ENCODE peak calls at places on chromosomes 4 and X, in five cellular contexts. D, W, P, X and F are unnamed samples.

GRCh38 chr4:20356565-20356964 is 104.9 kb downstream of the SLIT2 start:
- DNase-seq in X (no peak), W (no peak), D (no peak), P (peak), F (peak)

GRCh38 chrX:133792198-133792953 is 193.0 kb downstream of the GPC3 start:
- DNase-seq in D (peak), W (peak), P (peak), X (peak), F (peak)

GRCh38 chr4:164761233-164761632 is 7.3 kb downstream of the SMIM31 start:
- DNase-seq in P (no peak), D (no peak), X (no peak), W (no peak), F (no peak)

GRCh38 chr4:16785800-16786527 is 112.5 kb downstream of the LDB2 start:
- DNase-seq in P (no peak), D (no peak), X (no peak), W (no peak), F (peak)

GRCh38 chr4:8593268-8594096 is 917 bp downstream of the CPZ start:
- DNase-seq in W (no peak), D (no peak), P (no peak), X (no peak), F (no peak)

GRCh38 chr4:23947826-23948225 is 58.0 kb upstream of the PPARGC1A start:
- DNase-seq in P (no peak), X (no peak), D (no peak), W (no peak), F (no peak)

GRCh38 chr4:8157496-8157895 is 1.1 kb downstream of the ABLIM2 start:
- DNase-seq in X (no peak), P (no peak), D (no peak), W (no peak), F (no peak)

GRCh38 chrX:11064851-11065600 is 46.1 kb upstream of the HCCS start:
- DNase-seq in D (no peak), W (no peak), P (no peak), X (no peak), F (peak)

GRCh38 chr4:23770011-23770410 is 119.8 kb downstream of the PPARGC1A start:
- DNase-seq in W (no peak), X (no peak), D (no peak), P (no peak), F (peak)

GRCh38 chrX:40107291-40108083 is 9.7 kb upstream of the BCOR start:
- DNase-seq in W (no peak), P (no peak), X (peak), D (no peak), F (peak)

GRCh38 chrX:154797006-154797405 is 8.3 kb downstream of the MPP1 start:
- DNase-seq in X (no peak), D (no peak), W (no peak), P (no peak), F (peak)

GRCh38 chr4:13641084-13641483 is 13.6 kb upstream of the BOD1L1 start:
- DNase-seq in D (no peak), W (no peak), P (no peak), X (no peak), F (no peak)

GRCh38 chr4:38058186-38058585 is 98.0 kb downstream of the PTTG2 start:
- DNase-seq in P (no peak), D (no peak), W (no peak), X (no peak), F (peak)

GRCh38 chrX:105662248-105662647 is 160.1 kb upstream of the NRK start:
- DNase-seq in P (no peak), W (no peak), D (no peak), X (no peak), F (no peak)

GRCh38 chr4:48127231-48127881 is 6.7 kb downstream of the TXK start:
- DNase-seq in P (no peak), W (no peak), D (no peak), X (no peak), F (peak)

GRCh38 chr4:184331155-184331995 is 113.7 kb upstream of the ENPP6 start:
- DNase-seq in P (no peak), X (no peak), D (no peak), W (no peak), F (no peak)

GRCh38 chr4:163666335-163666888 is 171.9 kb downstream of the TMA16 start:
- DNase-seq in D (no peak), W (no peak), X (no peak), P (no peak), F (no peak)

GRCh38 chr4:147820975-147821374 is 89.1 kb downstream of the ARHGAP10 start:
- DNase-seq in X (no peak), D (no peak), P (no peak), W (no peak), F (no peak)

GRCh38 chrX:42151808-42152207 is 228.5 kb upstream of the CASK start:
- DNase-seq in P (no peak), D (no peak), W (no peak), X (no peak), F (no peak)

GRCh38 chrX:19886375-19886774 is 1.0 kb downstream of the SH3KBP1 start:
- DNase-seq in W (no peak), P (no peak), D (no peak), X (no peak), F (no peak)

GRCh38 chr4:11427201-11427996 is 1.3 kb downstream of the HS3ST1 start:
- DNase-seq in P (no peak), W (no peak), X (no peak), D (no peak), F (peak)

GRCh38 chrX:153488231-153488914 is 6.4 kb upstream of the BGN start:
- DNase-seq in P (no peak), D (no peak), X (no peak), W (no peak), F (peak)

GRCh38 chrX:123731258-123731986 is 1.4 kb downstream of the THOC2 start:
- DNase-seq in X (no peak), W (peak), D (no peak), P (no peak), F (peak)

GRCh38 chr4:186725422-186726149 is 1.9 kb upstream of the FAT1 start:
- DNase-seq in W (peak), X (peak), P (peak), D (no peak), F (peak)